ENCODE peak calls at places on chromosome 6, in nine cellular contexts. P is fibroblast of pulmonary artery, L is GM23338, C is fibroblast of the aortic adventitia, Z is fibroblast of lung, I is GM12865, S is right lobe of liver, F is endodermal cell, E is ovary. Q is an unnamed sample.

GRCh38 chr6:125004198-125004597 is 42.0 kb downstream of the RNF217 start:
- DNase-seq in P (no peak), L (no peak), C (no peak), Z (peak), I (no peak), S (no peak), F (no peak), E (no peak), Q (no peak)

GRCh38 chr6:123677897-123678296 is 41.1 kb upstream of the TRDN start:
- DNase-seq in P (no peak), L (no peak), C (no peak), Z (no peak), I (no peak), S (no peak), F (no peak), E (no peak), Q (no peak)

GRCh38 chr6:139112146-139112545 is 22.7 kb upstream of the HECA start:
- DNase-seq in P (no peak), L (no peak), C (no peak), Z (no peak), I (no peak), S (no peak), F (no peak), E (no peak), Q (no peak)

GRCh38 chr6:163983601-163984445 is 569.3 kb downstream of the QKI start:
- DNase-seq in P (no peak), L (no peak), C (no peak), Z (peak), I (peak), S (no peak), F (no peak), E (no peak), Q (no peak)

GRCh38 chr6:118650500-118651281 is 700 bp downstream of the CEP85L start:
- DNase-seq in P (peak), L (peak), C (peak), Z (peak), I (peak), S (peak), F (peak), E (peak), Q (peak)

GRCh38 chr6:52013035-52013434 is 74.4 kb downstream of the PKHD1 start:
- DNase-seq in P (no peak), L (no peak), C (no peak), Z (no peak), I (no peak), S (no peak), F (no peak), E (no peak), Q (no peak)

GRCh38 chr6:82679232-82679631 is 315.6 kb downstream of the TPBG start:
- DNase-seq in P (no peak), L (no peak), C (no peak), Z (no peak), I (no peak), S (no peak), F (no peak), E (no peak), Q (no peak)

GRCh38 chr6:56096454-56096853 is 150.9 kb downstream of the COL21A1 start:
- DNase-seq in P (no peak), L (no peak), C (no peak), Z (peak), I (no peak), S (no peak), F (no peak), E (no peak), Q (no peak)

GRCh38 chr6:89984926-89985743 is 90.9 kb downstream of the GJA10 start:
- DNase-seq in P (peak), L (no peak), C (no peak), Z (peak), I (no peak), S (peak), F (no peak), E (no peak), Q (peak)

GRCh38 chr6:36201612-36202011 is 5.1 kb downstream of the BRPF3 start:
- DNase-seq in P (no peak), L (no peak), C (no peak), Z (no peak), I (no peak), S (no peak), F (no peak), E (no peak), Q (no peak)

GRCh38 chr6:33993653-33994052 is 152.2 kb downstream of the GRM4 start:
- DNase-seq in P (no peak), L (no peak), C (no peak), Z (no peak), I (no peak), S (no peak), F (no peak), E (no peak), Q (no peak)

GRCh38 chr6:18823782-18824386 is 436.7 kb downstream of the RNF144B start:
- DNase-seq in P (peak), L (peak), C (peak), Z (peak), I (peak), S (no peak), F (peak), E (no peak), Q (peak)

GRCh38 chr6:44004625-44005506 is 122.4 kb downstream of the MRPL14 start:
- DNase-seq in P (no peak), L (no peak), C (peak), Z (no peak), I (peak), S (no peak), F (peak), E (no peak), Q (no peak)

GRCh38 chr6:138227316-138227781 is 9.1 kb upstream of the PBOV1 start:
- DNase-seq in P (no peak), L (no peak), C (no peak), Z (no peak), I (no peak), S (no peak), F (no peak), E (no peak), Q (no peak)

GRCh38 chr6:4673861-4674260 is 102.3 kb upstream of the CDYL start:
- DNase-seq in P (no peak), L (no peak), C (no peak), Z (no peak), I (no peak), S (no peak), F (no peak), E (no peak), Q (no peak)

GRCh38 chr6:53168516-53169257 is 20.0 kb upstream of the GCM1 start:
- DNase-seq in P (peak), L (peak), C (peak), Z (peak), I (no peak), S (no peak), F (no peak), E (no peak), Q (peak)

GRCh38 chr6:71291991-71292390 is 3.4 kb downstream of the OGFRL1 start:
- DNase-seq in P (no peak), L (no peak), C (no peak), Z (no peak), I (no peak), S (no peak), F (no peak), E (no peak), Q (peak)

GRCh38 chr6:35780719-35781118 is at the start of gene CLPSL1:
- DNase-seq in P (no peak), L (no peak), C (no peak), Z (no peak), I (no peak), S (no peak), F (no peak), E (no peak), Q (no peak)

GRCh38 chr6:43744931-43745727 is 24.9 kb upstream of the VEGFA start:
- DNase-seq in P (no peak), L (no peak), C (no peak), Z (no peak), I (no peak), S (peak), F (peak), E (no peak), Q (no peak)

GRCh38 chr6:154306696-154307095 is 49.9 kb downstream of the IPCEF1 start:
- DNase-seq in P (no peak), L (no peak), C (no peak), Z (no peak), I (peak), S (no peak), F (no peak), E (no peak), Q (no peak)

GRCh38 chr6:80289727-80290126 is 183.3 kb downstream of the BCKDHB start:
- DNase-seq in P (no peak), L (no peak), C (no peak), Z (no peak), I (no peak), S (no peak), F (no peak), E (no peak), Q (no peak)

GRCh38 chr6:80282913-80283554 is 176.6 kb downstream of the BCKDHB start:
- DNase-seq in P (no peak), L (no peak), C (no peak), Z (peak), I (no peak), S (no peak), F (no peak), E (no peak), Q (no peak)

GRCh38 chr6:80287607-80288006 is 181.1 kb downstream of the BCKDHB start:
- DNase-seq in P (no peak), L (no peak), C (no peak), Z (no peak), I (no peak), S (no peak), F (no peak), E (no peak), Q (no peak)

DNA sequence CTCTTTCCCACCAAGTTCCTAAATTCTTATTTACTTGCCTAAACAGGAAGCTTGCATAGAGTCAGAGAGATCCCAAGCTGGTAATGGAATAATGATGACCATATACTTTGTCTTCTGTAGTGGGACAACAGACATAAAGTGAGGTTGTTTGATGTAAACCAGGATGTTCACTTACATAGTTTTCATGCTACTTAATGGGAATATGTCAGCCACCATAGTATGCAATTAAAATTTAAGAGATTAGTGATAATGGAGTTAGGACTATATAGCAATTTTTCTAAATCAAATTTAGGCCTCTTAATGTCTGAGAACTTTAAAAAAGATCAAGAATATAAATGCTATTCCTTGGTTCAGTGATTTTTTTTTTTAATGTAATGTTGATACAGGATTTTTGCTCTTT is 180.6 kb downstream of the BCKDHB start:
- DNase-seq in P (no peak), L (no peak), C (no peak), Z (no peak), I (no peak), S (no peak), F (no peak), E (no peak), Q (no peak)
- TF ChIP-seq CTCF in P (no peak), L (no peak), C (no peak), Z (no peak), I (no peak), S (no peak), F (no peak), E (no peak), Q (no peak)

GRCh38 chr6:29747688-29748250 is 24.5 kb downstream of the HLA-F start:
- DNase-seq in P (no peak), L (peak), C (no peak), Z (no peak), I (no peak), S (no peak), F (peak), E (no peak), Q (no peak)
- H3K4me3 ChIP-seq in P (peak), L (peak), C (peak), Z (peak), I (no peak), S (peak), F (peak), E (peak), Q (peak)

GRCh38 chr6:105794263-105794662 is 291.9 kb upstream of the PRDM1 start:
- DNase-seq in P (no peak), L (peak), C (peak), Z (no peak), I (no peak), S (peak), F (peak), E (peak), Q (no peak)

GRCh38 chr6:105790635-105791034 is 295.5 kb upstream of the PRDM1 start:
- DNase-seq in P (no peak), L (peak), C (no peak), Z (no peak), I (no peak), S (no peak), F (no peak), E (no peak), Q (no peak)

GRCh38 chr6:105794870-105795269 is 291.3 kb upstream of the PRDM1 start:
- DNase-seq in P (no peak), L (no peak), C (no peak), Z (no peak), I (no peak), S (no peak), F (no peak), E (no peak), Q (no peak)

GRCh38 chr6:105791569-105792318 is 294.4 kb upstream of the PRDM1 start:
- DNase-seq in P (no peak), L (no peak), C (no peak), Z (no peak), I (peak), S (peak), F (no peak), E (no peak), Q (no peak)

DNA sequence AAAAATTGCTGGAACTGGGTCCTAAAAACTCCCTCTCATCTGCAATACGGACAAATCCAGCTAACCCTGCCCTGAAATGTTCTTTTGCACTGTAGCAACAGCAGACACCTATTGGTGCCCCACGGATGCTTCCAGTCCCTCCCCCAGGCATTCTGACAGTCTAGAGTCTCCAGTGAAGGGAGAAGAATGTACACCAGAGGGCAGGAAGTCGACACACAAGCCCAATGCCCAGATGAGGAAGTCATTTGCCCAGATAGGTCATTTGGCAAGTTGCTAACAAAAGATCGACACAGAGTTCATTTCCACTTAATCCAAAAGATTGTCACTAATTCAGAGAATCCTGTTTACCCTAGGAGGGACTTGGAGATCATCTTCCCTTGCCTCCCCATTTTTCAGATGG is 293.0 kb upstream of the PRDM1 start:
- DNase-seq in P (no peak), L (no peak), C (no peak), Z (no peak), I (peak), S (peak), F (no peak), E (no peak), Q (no peak)
- TF ChIP-seq CTCF in P (no peak), L (no peak), C (no peak), Z (no peak), I (peak), S (peak), F (peak), E (no peak), Q (peak)

DNA sequence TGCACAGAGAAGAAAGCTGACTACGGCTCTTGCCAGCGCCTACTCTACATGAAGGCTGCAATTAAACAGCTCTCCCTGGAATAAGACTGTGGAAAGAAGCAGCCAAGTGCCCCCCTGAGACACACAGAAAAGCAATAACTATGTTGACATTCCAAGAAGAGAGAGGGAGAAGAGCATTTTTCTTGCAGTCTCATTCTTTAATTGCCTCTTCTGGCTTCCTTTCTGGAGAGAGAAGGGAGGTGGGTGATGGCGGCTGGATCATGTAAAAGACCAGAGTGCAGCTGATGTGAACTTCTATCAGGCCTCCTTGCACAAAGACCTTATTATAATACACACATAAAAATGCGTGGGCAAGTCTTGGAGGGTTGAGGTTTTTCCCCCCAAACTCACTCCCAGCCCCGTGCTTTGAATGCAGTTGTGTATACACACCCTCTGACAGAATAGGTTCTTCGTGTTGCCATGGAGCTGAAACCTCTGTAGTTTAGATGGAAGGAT is 44.5 kb downstream of the HIVEP2 start:
- DNase-seq in P (peak), L (no peak), C (no peak), Z (peak), I (no peak), S (no peak), F (no peak), E (no peak), Q (peak)
- H3K4me3 ChIP-seq in P (no peak), L (no peak), C (no peak), Z (no peak), I (no peak), S (no peak), F (no peak), E (no peak), Q (no peak)

GRCh38 chr6:40083141-40083920 is 149.1 kb upstream of the MOCS1 start:
- DNase-seq in P (no peak), L (no peak), C (no peak), Z (no peak), I (no peak), S (no peak), F (no peak), E (no peak), Q (no peak)
- TF ChIP-seq CTCF in P (no peak), L (no peak), C (no peak), Z (no peak), I (no peak), S (no peak), F (no peak), E (no peak), Q (no peak)

GRCh38 chr6:152695317-152696043 is 2.2 kb upstream of the MYCT1 start:
- DNase-seq in P (peak), L (no peak), C (peak), Z (no peak), I (no peak), S (no peak), F (no peak), E (no peak), Q (peak)

GRCh38 chr6:152700427-152700826 is 2.7 kb downstream of the MYCT1 start:
- DNase-seq in P (peak), L (no peak), C (no peak), Z (no peak), I (no peak), S (no peak), F (no peak), E (no peak), Q (peak)

GRCh38 chr6:152696543-152696942 is 1.2 kb upstream of the MYCT1 start:
- DNase-seq in P (peak), L (no peak), C (peak), Z (peak), I (no peak), S (no peak), F (no peak), E (no peak), Q (peak)

GRCh38 chr6:152698692-152699091 is 995 bp downstream of the MYCT1 start:
- DNase-seq in P (peak), L (no peak), C (no peak), Z (no peak), I (no peak), S (no peak), F (no peak), E (no peak), Q (no peak)

DNA sequence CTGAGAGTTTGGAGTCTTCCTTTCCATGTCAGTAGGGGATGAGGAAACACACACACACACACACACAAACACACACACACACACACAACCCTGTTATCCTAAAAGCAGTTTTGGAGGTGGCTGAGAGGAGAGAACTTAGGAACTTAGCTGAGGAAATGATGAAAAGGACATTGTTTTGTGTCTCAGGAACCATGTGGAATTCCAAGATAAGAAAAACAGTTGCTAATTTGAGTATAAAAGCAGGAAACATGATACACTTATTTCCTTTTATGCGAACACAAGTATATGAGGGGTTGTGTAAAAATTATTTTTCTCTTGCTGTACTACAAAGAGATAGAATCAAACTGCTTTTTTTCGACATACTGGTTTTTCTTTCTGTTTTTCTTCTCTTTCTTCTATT is at the start of gene MYCT1:
- DNase-seq in P (peak), L (no peak), C (peak), Z (peak), I (no peak), S (no peak), F (no peak), E (no peak), Q (peak)
- H3K4me3 ChIP-seq in P (peak), L (no peak), C (peak), Z (no peak), I (no peak), S (peak), F (no peak), E (no peak), Q (no peak)

GRCh38 chr6:95365454-95365853 is 211.9 kb upstream of the MANEA start:
- DNase-seq in P (no peak), L (peak), C (no peak), Z (no peak), I (no peak), S (no peak), F (peak), E (no peak), Q (no peak)

GRCh38 chr6:95366414-95366813 is 210.9 kb upstream of the MANEA start:
- DNase-seq in P (no peak), L (no peak), C (no peak), Z (no peak), I (no peak), S (no peak), F (no peak), E (no peak), Q (no peak)

DNA sequence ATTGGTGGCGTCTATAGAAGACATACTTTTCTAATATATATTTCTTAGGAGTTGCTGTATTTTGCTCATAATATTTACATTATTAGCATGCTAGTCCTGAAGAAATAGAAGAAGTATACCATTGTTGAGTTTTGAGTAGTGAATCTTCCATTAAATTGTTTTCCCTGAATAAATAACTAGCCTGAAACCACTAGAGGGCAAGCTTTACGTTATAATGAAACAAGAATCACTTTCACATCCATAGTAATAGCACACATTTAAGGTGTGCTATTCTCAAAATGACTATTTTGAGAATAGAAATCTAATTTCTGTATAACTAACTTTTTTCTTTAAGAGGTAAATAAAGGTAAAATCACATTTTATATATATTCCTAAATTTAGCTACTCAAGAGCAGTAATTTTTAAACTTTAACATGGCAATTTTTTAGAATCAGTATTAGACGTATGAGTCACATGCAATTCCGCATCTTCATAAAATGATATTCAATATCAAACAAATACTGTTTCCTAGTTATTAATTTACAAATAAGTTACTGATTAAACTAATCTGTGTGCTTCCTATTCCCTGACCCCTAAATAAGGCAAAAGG is 213.2 kb upstream of the MANEA start:
- DNase-seq in P (peak), L (peak), C (peak), Z (peak), I (peak), S (no peak), F (no peak), E (no peak), Q (peak)
- TF ChIP-seq CTCF in P (peak), L (peak), C (peak), Z (peak), I (peak), S (peak), F (peak), E (no peak), Q (peak)

GRCh38 chr6:27889628-27890315 is 22.4 kb downstream of the OR2B2 start:
- DNase-seq in P (no peak), L (peak), C (no peak), Z (no peak), I (peak), S (no peak), F (peak), E (no peak), Q (peak)
- H3K4me3 ChIP-seq in P (peak), L (peak), C (peak), Z (peak), I (peak), S (no peak), F (peak), E (no peak), Q (peak)

Q was measured in cardiac fibroblast.